ENCODE peak calls at places on chromosomes 13 and 19, in four cellular contexts. M is GM03348; P is stimulated activated CD4-positive, alpha-beta T cell treated with anti-CD3 and anti-CD28 coated beads, Interleukin-15, amount 100 ng/mL, for 24 hours; Z is tibial artery. O is an unnamed sample.

GRCh38 chr19:15649526-15649925 is 8.8 kb downstream of the CYP4F3 start:
- DNase-seq in Z (no peak), M (no peak), P (no peak), O (no peak)

GRCh38 chr19:30379841-30380610 is 7.8 kb downstream of the ZNF536 start:
- DNase-seq in Z (no peak), M (no peak), P (no peak), O (no peak)

GRCh38 chr19:12875086-12875485 is 6.2 kb downstream of the DNASE2 start:
- DNase-seq in Z (no peak), M (no peak), P (no peak), O (no peak)

GRCh38 chr13:98171806-98172569 is 5.1 kb downstream of the RNF113B start:
- DNase-seq in M (peak; percentile 59), Z (peak; percentile 82), P (no peak), O (peak; percentile 15)

GRCh38 chr19:42122691-42123607 is 9.3 kb downstream of the POU2F2 start:
- DNase-seq in M (no peak), Z (no peak), P (peak; percentile 89), O (no peak)

GRCh38 chr19:8655340-8655709 is 24.9 kb downstream of the NFILZ start:
- DNase-seq in P (peak; percentile 30), M (no peak), Z (no peak), O (no peak)

GRCh38 chr13:97141564-97142005 is 80.5 kb upstream of the MBNL2 start:
- DNase-seq in Z (no peak), P (peak; percentile 26), M (peak; percentile 83), O (no peak)

GRCh38 chr19:45217193-45217956 is 27.8 kb downstream of the EXOC3L2 start:
- DNase-seq in M (no peak), P (no peak), Z (no peak), O (no peak)

GRCh38 chr13:99057310-99057975 is 79.6 kb upstream of the DOCK9 start:
- DNase-seq in Z (no peak), P (no peak), M (peak; percentile 42), O (no peak)

GRCh38 chr13:75180805-75181455 is 301.0 kb downstream of the TBC1D4 start:
- DNase-seq in P (no peak), M (peak; percentile 32), Z (no peak), O (no peak)

GRCh38 chr13:99339736-99340392 is 32.7 kb upstream of the GPR183 start:
- DNase-seq in Z (no peak), P (peak; percentile 60), M (peak; percentile 44), O (no peak)

GRCh38 chr13:26343816-26344215 is 89.9 kb downstream of the CDK8 start:
- DNase-seq in Z (no peak), P (no peak), M (no peak), O (no peak)

GRCh38 chr19:10070730-10071446 is 15.2 kb upstream of the SHFL start:
- DNase-seq in Z (no peak), M (no peak), P (no peak), O (no peak)

GRCh38 chr13:39760521-39760920 is 105.1 kb downstream of the COG6 start:
- DNase-seq in Z (no peak), M (no peak), P (no peak), O (no peak)

GRCh38 chr19:49430678-49431329 is 5.6 kb downstream of the GFY start:
- DNase-seq in Z (no peak), P (peak; percentile 61), M (no peak), O (no peak)

GRCh38 chr19:46755077-46755852 is 9.0 kb upstream of the STRN4 start:
- DNase-seq in M (peak; percentile 72), P (no peak), Z (peak; percentile 87), O (no peak)